ENCODE peak calls at places on chromosomes 13 and 19, in six cellular contexts. A is H54, V is tibial artery, E is AG09319, G is HT1080, W is iPS-NIHi11. S is an unnamed sample.

GRCh38 chr19:36266375-36266961 is 51.6 kb downstream of the ZNF146 start:
- DNase-seq in W (no peak), G (no peak), V (no peak), A (no peak), E (no peak), S (no peak)

GRCh38 chr13:39091586-39091985 is 53.3 kb downstream of the NHLRC3 start:
- DNase-seq in G (no peak), V (no peak), E (no peak), W (no peak), A (no peak), S (no peak)

GRCh38 chr19:8334458-8335342 is 8.4 kb downstream of the KANK3 start:
- DNase-seq in G (no peak), W (peak), E (no peak), A (no peak), V (no peak), S (no peak)

GRCh38 chr13:32125221-32125621 is 93.6 kb downstream of the FRY start:
- DNase-seq in G (no peak), V (no peak), A (no peak), W (no peak), E (no peak), S (no peak)

GRCh38 chr19:1992759-1993260 is 22.7 kb downstream of the BTBD2 start:
- DNase-seq in G (no peak), V (no peak), W (peak), E (no peak), A (no peak), S (no peak)

GRCh38 chr19:18294467-18294864 is 13.0 kb upstream of the JUND start:
- DNase-seq in V (no peak), G (no peak), W (peak), A (no peak), E (no peak), S (no peak)

GRCh38 chr13:66489172-66489571 is 741.0 kb downstream of the PCDH9 start:
- DNase-seq in W (no peak), E (no peak), V (no peak), G (no peak), A (no peak), S (no peak)

GRCh38 chr19:5817218-5817617 is 12.4 kb downstream of the NRTN start:
- DNase-seq in G (no peak), W (no peak), A (no peak), E (no peak), V (no peak), S (no peak)